ENCODE peak calls at places on chromosomes 3 and 15, in ten cellular contexts. I is HCT116, X is H1, A is K562, L is GM23338, R is transverse colon, J is spleen, P is stomach, N is prostate gland, B is Panc1. F is an unnamed sample. For H3K4me1, the result is how much of the 10 kb centered on the place peaks cover.

GRCh38 chr3:5136619-5137429 is 14.7 kb downstream of the ARL8B start:
- DNase-seq in I (no peak), X (no peak), A (peak), L (peak), R (no peak), J (no peak), P (no peak), N (no peak), B (no peak), F (no peak)

GRCh38 chr3:138003069-138003468 is 6.9 kb upstream of the CLDN18 start:
- DNase-seq in I (no peak), X (no peak), A (no peak), L (no peak), R (no peak), J (no peak), P (no peak), N (no peak), B (no peak), F (no peak)

GRCh38 chr3:72274511-72275295 is 489.8 kb upstream of the PROK2 start:
- DNase-seq in I (no peak), X (no peak), A (no peak), L (no peak), R (peak), J (no peak), P (peak), N (peak), B (no peak), F (no peak)

GRCh38 chr3:135007622-135008021 is 212.6 kb downstream of the EPHB1 start:
- DNase-seq in I (no peak), X (no peak), A (no peak), L (no peak), R (no peak), J (no peak), P (no peak), N (no peak), B (no peak), F (no peak)

GRCh38 chr15:101480613-101481380 is 8.7 kb downstream of the PCSK6 start:
- DNase-seq in I (no peak), X (no peak), A (no peak), L (no peak), R (no peak), J (no peak), P (no peak), N (no peak), B (no peak), F (no peak)

GRCh38 chr3:49725906-49726681 is 2.3 kb upstream of the GMPPB start:
- DNase-seq in I (no peak), X (no peak), A (no peak), L (no peak), R (peak), J (no peak), P (peak), N (no peak), B (no peak), F (no peak)

GRCh38 chr3:136343873-136344281 is 93.7 kb downstream of the PCCB start:
- DNase-seq in I (no peak), X (no peak), A (peak), L (no peak), R (peak), J (no peak), P (peak), N (peak), B (peak), F (peak)

GRCh38 chr3:62632510-62633294 is 242.5 kb downstream of the CADPS start:
- DNase-seq in I (no peak), X (no peak), A (no peak), L (peak), R (no peak), J (no peak), P (no peak), N (no peak), B (no peak), F (no peak)

GRCh38 chr3:54434761-54435160 is 312.4 kb downstream of the CACNA2D3 start:
- DNase-seq in I (no peak), X (no peak), A (no peak), L (no peak), R (no peak), J (no peak), P (no peak), N (no peak), B (no peak), F (no peak)

GRCh38 chr3:78405745-78406144 is 1362.1 kb downstream of the ROBO1 start:
- DNase-seq in I (no peak), X (no peak), A (no peak), L (no peak), R (no peak), J (no peak), P (no peak), N (no peak), B (no peak), F (no peak)

GRCh38 chr15:64532515-64532914 is 72.1 kb downstream of the ZNF609 start:
- DNase-seq in I (no peak), X (no peak), A (no peak), L (no peak), R (no peak), J (no peak), P (no peak), N (no peak), B (no peak), F (no peak)

GRCh38 chr15:20348900-20349773 is 192.5 kb downstream of the GOLGA6L6 start:
- DNase-seq in I (no peak), X (no peak), A (no peak), L (no peak), R (no peak), J (peak), P (peak), N (no peak), B (no peak), F (peak)

GRCh38 chr15:88605507-88606436 is 15.4 kb upstream of the AEN start:
- DNase-seq in I (no peak), X (no peak), A (peak), L (peak), R (no peak), J (peak), P (peak), N (no peak), B (no peak), F (no peak)

GRCh38 chr3:71601811-71602210 is 18.3 kb upstream of the FOXP1 start:
- DNase-seq in I (no peak), X (no peak), A (no peak), L (no peak), R (no peak), J (no peak), P (no peak), N (no peak), B (no peak), F (no peak)

GRCh38 chr3:2921903-2922302 is 188.3 kb downstream of the IL5RA start:
- DNase-seq in I (no peak), X (no peak), A (peak), L (peak), R (no peak), J (no peak), P (no peak), N (no peak), B (no peak), F (no peak)

GRCh38 chr3:133874344-133874743 is 21.3 kb downstream of the RAB6B start:
- DNase-seq in I (no peak), X (no peak), A (no peak), L (no peak), R (no peak), J (no peak), P (no peak), N (no peak), B (no peak), F (no peak)

GRCh38 chr3:65575376-65575840 is 463.3 kb downstream of the MAGI1 start:
- DNase-seq in I (no peak), X (no peak), A (no peak), L (no peak), R (no peak), J (no peak), P (no peak), N (no peak), B (peak), F (no peak)

GRCh38 chr3:71495708-71496472 is 87.6 kb downstream of the FOXP1 start:
- DNase-seq in I (no peak), X (no peak), A (peak), L (peak), R (no peak), J (no peak), P (no peak), N (no peak), B (no peak), F (no peak)

DNA sequence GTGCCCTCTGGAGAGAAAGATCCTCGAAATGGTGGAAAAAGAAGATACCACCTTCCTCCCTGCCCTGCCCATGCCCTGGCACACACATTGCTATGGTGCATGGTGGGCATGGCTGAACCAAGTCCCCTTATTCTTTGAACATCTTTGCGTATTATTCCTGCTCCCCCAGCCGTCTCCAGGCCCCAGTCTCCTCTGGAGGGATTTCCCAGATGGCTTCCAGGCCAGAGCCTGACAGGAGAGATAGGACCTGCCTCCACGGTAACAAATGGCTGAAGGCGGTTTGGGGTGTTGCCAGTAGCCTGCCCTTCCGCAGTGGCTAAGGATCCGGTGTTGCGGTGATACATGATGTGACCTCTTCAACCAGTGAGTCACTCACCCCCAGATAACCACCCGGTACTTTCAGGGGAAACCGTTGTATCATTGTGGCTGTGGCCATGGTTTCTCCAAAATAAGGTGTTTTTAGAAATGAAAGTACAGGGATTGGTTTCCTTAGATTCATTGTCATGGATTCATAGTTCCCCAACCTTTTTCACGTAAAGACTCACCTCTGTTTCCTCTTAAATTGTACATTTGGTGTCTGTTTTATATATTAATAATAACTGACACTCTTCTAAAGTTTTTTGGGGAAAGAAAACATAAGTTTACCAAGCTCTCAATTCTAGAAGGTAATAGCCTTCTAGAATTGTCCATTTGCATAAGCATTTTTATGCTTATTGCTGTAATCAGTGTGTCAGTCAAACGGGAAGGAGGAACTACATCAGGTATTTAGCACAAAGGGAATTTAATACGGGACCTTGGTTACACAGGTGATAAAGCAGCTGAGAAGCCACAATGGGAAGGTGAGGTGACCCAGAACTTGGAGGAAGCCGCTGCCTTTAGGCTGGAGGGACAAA is 25.9 kb downstream of the SMAD3 start:
- DNase-seq in I (peak), X (no peak), A (peak), L (no peak), R (peak), J (peak), P (peak), N (no peak), B (no peak), F (no peak)
- H3K27ac ChIP-seq in I (peak), X (no peak), A (peak), L (peak), R (peak), J (peak), P (peak), N (peak), B (peak), F (peak)

GRCh38 chr3:119559441-119559963 is at the start of gene CD80:
- DNase-seq in I (peak), X (no peak), A (peak), L (peak), R (peak), J (peak), P (peak), N (no peak), B (peak), F (no peak)
- TF ChIP-seq POLR2AphosphoS5 in I (no peak), X (no peak), A (no peak), L (no peak), R (no peak), J (peak), P (no peak), N (no peak), B (no peak), F (no peak)

GRCh38 chr3:172127929-172128580 is 88.7 kb downstream of the FNDC3B start:
- DNase-seq in I (no peak), X (no peak), A (no peak), L (no peak), R (no peak), J (no peak), P (no peak), N (no peak), B (no peak), F (no peak)
- H3K4me1 ChIP-seq in I (under half), X (under half), A (under half), L (half or more), R (under half), J (half or more), P (half or more), N (under half), B (half or more), F (under half)

GRCh38 chr3:106617276-106617675 is 748.5 kb upstream of the CBLB start:
- DNase-seq in I (no peak), X (no peak), A (no peak), L (no peak), R (no peak), J (no peak), P (no peak), N (no peak), B (no peak), F (no peak)

GRCh38 chr3:106624154-106624553 is 753.1 kb upstream of the CCDC54 start:
- DNase-seq in I (no peak), X (no peak), A (no peak), L (no peak), R (no peak), J (no peak), P (no peak), N (no peak), B (no peak), F (no peak)

DNA sequence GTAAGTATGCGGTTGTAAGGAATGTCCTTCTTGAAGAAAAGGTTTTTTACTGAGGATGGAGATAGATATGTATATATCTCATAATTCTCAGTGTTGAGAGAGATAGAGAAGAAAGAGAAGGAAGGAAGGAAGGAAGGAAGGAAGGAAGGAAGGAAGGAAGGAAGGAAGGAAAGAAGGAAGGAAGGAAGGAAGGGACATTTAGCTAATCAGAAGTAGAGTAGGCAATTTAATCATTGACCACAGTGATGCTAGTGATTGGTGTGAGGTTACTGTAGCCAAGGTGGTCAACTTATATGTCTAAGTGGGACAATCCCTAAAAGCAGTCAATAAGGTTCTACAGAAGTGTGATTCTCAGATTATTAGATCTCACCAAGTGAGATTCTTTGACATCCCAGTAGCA is 751.8 kb upstream of the CBLB start:
- DNase-seq in I (no peak), X (no peak), A (no peak), L (no peak), R (no peak), J (no peak), P (no peak), N (no peak), B (no peak), F (no peak)
- H3K27ac ChIP-seq in I (no peak), X (no peak), A (no peak), L (no peak), R (no peak), J (no peak), P (no peak), N (no peak), B (no peak), F (no peak)

DNA sequence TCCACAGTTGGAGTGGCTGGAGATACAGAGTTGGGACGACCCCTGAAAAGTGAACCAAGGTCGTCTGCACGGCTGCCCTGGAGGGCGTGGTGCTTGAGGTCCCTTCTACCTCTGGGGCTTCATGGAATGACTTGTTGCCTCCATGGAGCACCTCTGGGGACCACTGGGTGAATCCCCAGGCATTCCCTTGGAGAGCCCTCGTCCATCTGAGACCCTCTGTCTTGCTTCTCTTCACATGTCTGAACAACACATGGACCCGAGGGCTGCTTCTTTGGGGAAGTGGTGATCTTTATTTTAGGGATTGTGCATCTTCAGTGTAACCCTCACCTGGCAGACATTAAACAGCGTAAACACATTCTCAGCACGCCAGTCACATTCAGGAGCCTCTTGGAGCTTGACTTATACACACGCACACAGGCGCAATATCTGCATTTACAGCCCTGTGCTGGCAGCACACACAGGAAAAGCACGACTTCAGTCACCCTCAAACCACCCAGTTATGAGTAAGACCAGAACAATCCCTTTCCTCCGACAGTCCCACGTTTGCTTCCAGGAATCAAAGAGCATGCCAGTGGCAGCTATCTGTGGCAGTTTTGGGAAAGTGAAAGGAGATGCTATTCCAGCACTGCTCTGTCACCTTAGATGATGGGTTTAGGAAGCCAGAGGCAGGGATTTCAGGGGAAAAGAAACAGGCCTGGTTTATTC is 12.6 kb downstream of the FAM107A start:
- DNase-seq in I (no peak), X (no peak), A (no peak), L (no peak), R (peak), J (no peak), P (no peak), N (no peak), B (no peak), F (no peak)
- TF ChIP-seq POLR2AphosphoS5 in I (no peak), X (no peak), A (no peak), L (no peak), R (no peak), J (no peak), P (peak), N (no peak), B (no peak), F (no peak)

GRCh38 chr15:68572309-68572708 is 6.5 kb upstream of the CORO2B start:
- DNase-seq in I (no peak), X (no peak), A (no peak), L (no peak), R (no peak), J (no peak), P (no peak), N (no peak), B (no peak), F (no peak)

GRCh38 chr15:68570974-68571373 is 7.8 kb upstream of the CORO2B start:
- DNase-seq in I (no peak), X (no peak), A (no peak), L (peak), R (no peak), J (no peak), P (no peak), N (no peak), B (no peak), F (no peak)

GRCh38 chr15:68574629-68575028 is 4.2 kb upstream of the CORO2B start:
- DNase-seq in I (no peak), X (no peak), A (no peak), L (no peak), R (no peak), J (no peak), P (no peak), N (no peak), B (no peak), F (no peak)

GRCh38 chr15:68574051-68574450 is 4.7 kb upstream of the CORO2B start:
- DNase-seq in I (no peak), X (no peak), A (no peak), L (no peak), R (no peak), J (peak), P (no peak), N (no peak), B (no peak), F (no peak)

GRCh38 chr15:68572921-68573320 is 5.9 kb upstream of the CORO2B start:
- DNase-seq in I (no peak), X (no peak), A (no peak), L (no peak), R (no peak), J (peak), P (no peak), N (no peak), B (no peak), F (no peak)
- H3K4me1 ChIP-seq in I (under half), X (under half), A (under half), L (half or more), R (under half), J (under half), P (under half), N (under half), B (under half), F (under half)

GRCh38 chr3:40581166-40581565 is 56.4 kb downstream of the ZNF621 start:
- DNase-seq in I (no peak), X (no peak), A (no peak), L (no peak), R (no peak), J (no peak), P (no peak), N (no peak), B (no peak), F (no peak)
- H3K27ac ChIP-seq in I (no peak), X (no peak), A (no peak), L (no peak), R (no peak), J (no peak), P (no peak), N (no peak), B (no peak), F (no peak)

GRCh38 chr3:10396931-10397330 is 76.0 kb upstream of the SEC13 start:
- DNase-seq in I (no peak), X (no peak), A (no peak), L (no peak), R (no peak), J (peak), P (no peak), N (no peak), B (no peak), F (no peak)

GRCh38 chr3:10400050-10400748 is 79.3 kb upstream of the SEC13 start:
- DNase-seq in I (no peak), X (no peak), A (no peak), L (no peak), R (no peak), J (no peak), P (no peak), N (no peak), B (no peak), F (no peak)

GRCh38 chr3:10399634-10400033 is 78.7 kb upstream of the SEC13 start:
- DNase-seq in I (no peak), X (no peak), A (no peak), L (no peak), R (no peak), J (no peak), P (no peak), N (no peak), B (no peak), F (no peak)

GRCh38 chr3:10397879-10398278 is 77.0 kb upstream of the SEC13 start:
- DNase-seq in I (no peak), X (no peak), A (no peak), L (no peak), R (no peak), J (no peak), P (no peak), N (no peak), B (no peak), F (peak)

DNA sequence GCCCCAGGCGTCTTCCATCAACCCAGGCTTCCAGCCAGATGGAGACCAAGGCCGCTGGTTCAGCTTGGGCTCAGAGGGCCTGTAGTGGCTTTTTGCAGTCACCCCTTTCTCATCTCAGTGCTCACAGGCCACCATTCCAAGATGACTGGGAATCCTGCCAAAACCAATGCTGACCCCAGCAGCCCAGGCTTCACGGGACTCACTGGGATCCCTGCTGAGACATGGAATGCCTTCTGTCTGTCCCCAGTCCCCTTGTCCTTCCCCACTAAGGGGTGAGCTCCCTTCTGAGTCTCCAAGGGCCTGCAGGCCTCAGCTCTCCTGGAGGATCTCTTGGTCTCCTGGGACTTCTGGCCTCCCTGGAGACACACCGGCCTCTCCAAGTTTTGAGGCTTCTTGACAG is 77.4 kb upstream of the SEC13 start:
- DNase-seq in I (no peak), X (no peak), A (no peak), L (no peak), R (no peak), J (no peak), P (no peak), N (no peak), B (no peak), F (no peak)
- TF ChIP-seq POLR2AphosphoS5 in I (no peak), X (no peak), A (no peak), L (no peak), R (no peak), J (no peak), P (no peak), N (no peak), B (no peak), F (no peak)

GRCh38 chr3:159881208-159881607 is 107.4 kb upstream of the IL12A start:
- DNase-seq in I (no peak), X (no peak), A (no peak), L (no peak), R (no peak), J (no peak), P (no peak), N (no peak), B (no peak), F (no peak)
- H3K4me1 ChIP-seq in I (under half), X (under half), A (under half), L (under half), R (under half), J (under half), P (half or more), N (under half), B (under half), F (under half)

GRCh38 chr3:9067352-9067975 is 104.2 kb upstream of the RAD18 start:
- DNase-seq in I (peak), X (peak), A (peak), L (peak), R (peak), J (no peak), P (peak), N (peak), B (peak), F (no peak)
- H3K27ac ChIP-seq in I (no peak), X (no peak), A (no peak), L (no peak), R (no peak), J (no peak), P (no peak), N (no peak), B (no peak), F (no peak)

F was measured in breast epithelium.